ENCODE peak calls at places on chromosome 1, in six cellular contexts. One of them, this sample, is unnamed.

GRCh38 chr1:34899471-34899870 is 30.0 kb downstream of the DLGAP3 start:
- DNase-seq in upper lobe of left lung: no peak
- DNase-seq in cardiac muscle cell: no peak
- DNase-seq in tibial nerve: no peak
- DNase-seq in mesendoderm: no peak
- DNase-seq in brain microvascular endothelial cell: no peak
- DNase-seq in this sample: no peak

GRCh38 chr1:165527251-165527650 is 16.5 kb upstream of the LRRC52 start:
- DNase-seq in upper lobe of left lung: no peak
- DNase-seq in cardiac muscle cell: no peak
- DNase-seq in tibial nerve: no peak
- DNase-seq in mesendoderm: no peak
- DNase-seq in brain microvascular endothelial cell: no peak
- DNase-seq in this sample: no peak

GRCh38 chr1:204819495-204819894 is 51.2 kb upstream of the NFASC start:
- DNase-seq in upper lobe of left lung: no peak
- DNase-seq in cardiac muscle cell: no peak
- DNase-seq in tibial nerve: no peak
- DNase-seq in mesendoderm: no peak
- DNase-seq in brain microvascular endothelial cell: no peak
- DNase-seq in this sample: no peak

GRCh38 chr1:234371414-234371813 is 1.8 kb upstream of the COA6 start:
- DNase-seq in upper lobe of left lung: no peak
- DNase-seq in cardiac muscle cell: no peak
- DNase-seq in tibial nerve: no peak
- DNase-seq in mesendoderm: no peak
- DNase-seq in brain microvascular endothelial cell: no peak
- DNase-seq in this sample: no peak

GRCh38 chr1:183038913-183039312 is 15.7 kb downstream of the LAMC1 start:
- DNase-seq in upper lobe of left lung: no peak
- DNase-seq in cardiac muscle cell: no peak
- DNase-seq in tibial nerve: no peak
- DNase-seq in mesendoderm: no peak
- DNase-seq in brain microvascular endothelial cell: no peak
- DNase-seq in this sample: no peak

GRCh38 chr1:99737016-99737415 is 29.4 kb downstream of the FRRS1 start:
- DNase-seq in upper lobe of left lung: no peak
- DNase-seq in cardiac muscle cell: peak
- DNase-seq in tibial nerve: no peak
- DNase-seq in mesendoderm: peak
- DNase-seq in brain microvascular endothelial cell: peak
- DNase-seq in this sample: peak

GRCh38 chr1:20896824-20897223 is 109.7 kb upstream of the HP1BP3 start:
- DNase-seq in upper lobe of left lung: no peak
- DNase-seq in cardiac muscle cell: peak
- DNase-seq in tibial nerve: no peak
- DNase-seq in mesendoderm: no peak
- DNase-seq in brain microvascular endothelial cell: peak
- DNase-seq in this sample: no peak

GRCh38 chr1:63731117-63732043 is 42.4 kb upstream of the ROR1 start:
- DNase-seq in upper lobe of left lung: no peak
- DNase-seq in cardiac muscle cell: peak
- DNase-seq in tibial nerve: peak
- DNase-seq in mesendoderm: peak
- DNase-seq in brain microvascular endothelial cell: peak
- DNase-seq in this sample: peak

GRCh38 chr1:61162513-61163274 is 80.3 kb downstream of the NFIA start:
- DNase-seq in upper lobe of left lung: no peak
- DNase-seq in cardiac muscle cell: no peak
- DNase-seq in tibial nerve: no peak
- DNase-seq in mesendoderm: peak
- DNase-seq in brain microvascular endothelial cell: no peak
- DNase-seq in this sample: peak

GRCh38 chr1:14733779-14734140 is 135.3 kb downstream of the KAZN start:
- DNase-seq in upper lobe of left lung: no peak
- DNase-seq in cardiac muscle cell: no peak
- DNase-seq in tibial nerve: no peak
- DNase-seq in mesendoderm: no peak
- DNase-seq in brain microvascular endothelial cell: no peak
- DNase-seq in this sample: no peak

GRCh38 chr1:43171312-43171875 is 696 bp downstream of the EBNA1BP2 start:
- DNase-seq in upper lobe of left lung: no peak
- DNase-seq in cardiac muscle cell: peak
- DNase-seq in tibial nerve: no peak
- DNase-seq in mesendoderm: peak
- DNase-seq in brain microvascular endothelial cell: no peak
- DNase-seq in this sample: no peak

GRCh38 chr1:11311816-11312755 is 39.1 kb downstream of the UBIAD1 start:
- DNase-seq in upper lobe of left lung: no peak
- DNase-seq in cardiac muscle cell: no peak
- DNase-seq in tibial nerve: no peak
- DNase-seq in mesendoderm: peak
- DNase-seq in brain microvascular endothelial cell: no peak
- DNase-seq in this sample: no peak

GRCh38 chr1:15826810-15827507 is 19.5 kb upstream of the UQCRHL start:
- DNase-seq in upper lobe of left lung: no peak
- DNase-seq in cardiac muscle cell: no peak
- DNase-seq in tibial nerve: no peak
- DNase-seq in mesendoderm: no peak
- DNase-seq in brain microvascular endothelial cell: no peak
- DNase-seq in this sample: no peak
- H3K4me3 ChIP-seq in upper lobe of left lung: no peak
- H3K4me3 ChIP-seq in cardiac muscle cell: no peak
- H3K4me3 ChIP-seq in tibial nerve: no peak
- H3K4me3 ChIP-seq in mesendoderm: no peak
- H3K4me3 ChIP-seq in brain microvascular endothelial cell: no peak
- H3K4me3 ChIP-seq in this sample: no peak

GRCh38 chr1:32220746-32221580 is 1.2 kb downstream of the TMEM234 start:
- DNase-seq in upper lobe of left lung: no peak
- DNase-seq in cardiac muscle cell: no peak
- DNase-seq in tibial nerve: no peak
- DNase-seq in mesendoderm: no peak
- DNase-seq in brain microvascular endothelial cell: no peak
- DNase-seq in this sample: no peak
- H3K27ac ChIP-seq in upper lobe of left lung: peak
- H3K27ac ChIP-seq in cardiac muscle cell: no peak
- H3K27ac ChIP-seq in tibial nerve: no peak
- H3K27ac ChIP-seq in mesendoderm: no peak
- H3K27ac ChIP-seq in brain microvascular endothelial cell: no peak
- H3K27ac ChIP-seq in this sample: peak

DNA sequence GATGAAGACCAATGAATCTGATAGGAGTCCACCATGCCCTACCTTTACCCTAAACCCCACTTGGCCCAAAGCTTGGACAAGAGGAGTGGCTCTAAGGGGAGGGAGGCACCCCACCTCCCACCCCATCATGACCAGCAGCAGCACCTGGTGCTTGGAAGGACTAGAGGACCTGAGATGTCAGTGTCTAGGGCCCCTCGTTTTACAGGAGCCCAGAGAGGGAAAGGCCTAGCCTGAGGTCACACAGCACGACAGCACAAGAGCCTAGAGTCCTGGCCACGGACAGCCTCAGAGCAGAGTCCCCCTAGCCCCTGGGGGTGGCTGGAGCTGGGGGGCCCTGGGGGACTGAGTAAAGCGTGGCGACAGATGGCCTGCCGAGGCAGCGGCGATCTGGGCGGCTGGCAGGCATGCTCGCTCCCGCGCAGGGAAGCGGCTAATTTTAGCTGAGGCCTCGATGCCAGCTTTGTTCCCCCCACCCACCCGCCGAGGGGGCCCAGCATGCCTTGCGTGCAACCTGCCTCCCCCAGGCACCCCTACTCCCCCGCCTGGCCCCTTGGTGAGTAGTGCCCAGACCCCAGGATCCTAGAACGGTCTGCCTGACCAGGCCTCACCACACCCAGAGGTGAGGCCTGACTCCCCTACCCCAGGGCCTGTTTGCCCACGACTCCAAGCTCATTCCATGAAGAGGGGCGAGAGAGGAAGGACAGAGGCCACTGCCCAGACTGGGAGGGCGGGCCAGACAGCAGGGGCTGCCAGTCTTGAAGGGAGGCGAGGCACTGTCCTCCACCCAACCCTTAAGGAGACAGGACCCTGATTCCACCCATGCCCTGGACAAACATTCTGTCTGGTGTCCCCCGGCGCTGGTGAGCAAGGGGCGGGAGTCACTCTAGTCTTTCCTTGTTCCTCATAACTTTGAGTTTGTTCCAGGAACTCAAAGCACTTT is 39.0 kb downstream of the AHDC1 start:
- DNase-seq in upper lobe of left lung: no peak
- DNase-seq in cardiac muscle cell: no peak
- DNase-seq in tibial nerve: no peak
- DNase-seq in mesendoderm: no peak
- DNase-seq in brain microvascular endothelial cell: no peak
- DNase-seq in this sample: no peak
- H3K4me3 ChIP-seq in upper lobe of left lung: no peak
- H3K4me3 ChIP-seq in cardiac muscle cell: no peak
- H3K4me3 ChIP-seq in tibial nerve: no peak
- H3K4me3 ChIP-seq in mesendoderm: no peak
- H3K4me3 ChIP-seq in brain microvascular endothelial cell: no peak
- H3K4me3 ChIP-seq in this sample: no peak

GRCh38 chr1:185598326-185598725 is 135.9 kb upstream of the HMCN1 start:
- DNase-seq in upper lobe of left lung: no peak
- DNase-seq in cardiac muscle cell: no peak
- DNase-seq in tibial nerve: no peak
- DNase-seq in mesendoderm: no peak
- DNase-seq in brain microvascular endothelial cell: no peak
- DNase-seq in this sample: no peak
- H3K27ac ChIP-seq in upper lobe of left lung: no peak
- H3K27ac ChIP-seq in cardiac muscle cell: no peak
- H3K27ac ChIP-seq in tibial nerve: no peak
- H3K27ac ChIP-seq in mesendoderm: no peak
- H3K27ac ChIP-seq in brain microvascular endothelial cell: no peak
- H3K27ac ChIP-seq in this sample: no peak

DNA sequence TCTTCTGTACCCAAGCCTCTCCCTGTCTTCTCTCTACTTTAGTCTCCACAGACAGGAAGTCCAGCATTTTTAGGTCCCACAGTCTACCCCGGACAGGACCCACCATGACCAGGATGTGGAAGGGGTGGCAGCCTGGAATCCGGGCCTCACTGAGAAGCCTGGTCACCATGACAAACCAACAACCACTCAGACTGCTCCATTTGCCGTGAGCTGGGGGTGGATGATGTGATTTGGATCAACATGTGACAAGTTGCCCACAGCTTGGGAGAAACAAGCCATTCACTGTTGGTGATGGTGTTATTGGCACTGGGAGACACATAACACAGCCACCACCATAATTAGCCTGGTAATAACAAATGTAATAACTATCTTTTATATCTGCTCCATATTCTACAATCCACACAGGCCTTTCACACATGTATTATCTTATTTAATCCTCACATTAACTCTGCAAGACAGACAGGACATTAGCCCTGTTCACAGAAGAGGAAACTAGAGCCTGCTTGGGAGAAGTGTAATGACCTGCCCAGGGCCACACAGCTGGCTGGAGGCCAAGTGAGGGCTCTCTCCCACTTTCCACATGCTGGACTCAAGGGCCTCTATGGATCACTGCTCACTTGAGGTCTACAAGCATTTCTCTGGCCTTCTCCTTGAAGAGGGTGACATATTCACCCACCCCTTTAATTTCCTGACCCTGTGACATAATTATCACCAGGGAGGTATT is 22.9 kb downstream of the MEF2D start:
- DNase-seq in upper lobe of left lung: no peak
- DNase-seq in cardiac muscle cell: no peak
- DNase-seq in tibial nerve: no peak
- DNase-seq in mesendoderm: no peak
- DNase-seq in brain microvascular endothelial cell: no peak
- DNase-seq in this sample: no peak
- H3K4me3 ChIP-seq in upper lobe of left lung: no peak
- H3K4me3 ChIP-seq in cardiac muscle cell: no peak
- H3K4me3 ChIP-seq in tibial nerve: no peak
- H3K4me3 ChIP-seq in mesendoderm: no peak
- H3K4me3 ChIP-seq in brain microvascular endothelial cell: no peak
- H3K4me3 ChIP-seq in this sample: no peak

GRCh38 chr1:228830185-228830953 is 95.1 kb downstream of the RHOU start:
- DNase-seq in upper lobe of left lung: peak
- DNase-seq in cardiac muscle cell: no peak
- DNase-seq in tibial nerve: no peak
- DNase-seq in mesendoderm: no peak
- DNase-seq in brain microvascular endothelial cell: no peak
- DNase-seq in this sample: no peak
- H3K27ac ChIP-seq in upper lobe of left lung: peak
- H3K27ac ChIP-seq in cardiac muscle cell: no peak
- H3K27ac ChIP-seq in tibial nerve: no peak
- H3K27ac ChIP-seq in mesendoderm: no peak
- H3K27ac ChIP-seq in brain microvascular endothelial cell: no peak
- H3K27ac ChIP-seq in this sample: no peak

DNA sequence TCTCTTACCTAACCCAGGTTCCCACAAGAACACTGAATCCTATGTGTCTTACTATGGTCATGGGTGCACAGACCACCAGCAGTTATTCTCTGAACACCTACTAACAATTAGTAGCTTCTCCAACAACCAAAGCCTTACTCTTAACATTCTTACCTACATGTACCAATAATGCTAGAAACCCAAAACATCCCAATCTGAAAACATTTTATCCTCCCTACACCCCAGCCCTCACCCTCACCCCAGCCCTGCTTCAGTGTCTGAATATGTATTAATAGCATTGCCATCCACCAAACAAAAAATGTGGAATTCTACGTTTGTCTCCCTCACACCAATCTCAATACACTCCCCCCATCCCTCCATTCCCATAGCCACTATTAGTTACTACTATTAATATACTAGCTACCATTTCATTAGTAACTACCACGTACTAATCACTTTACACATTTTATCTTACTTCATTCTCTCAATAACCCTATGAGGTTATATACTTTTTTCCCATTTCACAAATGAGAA is 2.6 kb downstream of the TRIM33 start:
- DNase-seq in upper lobe of left lung: no peak
- DNase-seq in cardiac muscle cell: no peak
- DNase-seq in tibial nerve: no peak
- DNase-seq in mesendoderm: no peak
- DNase-seq in brain microvascular endothelial cell: no peak
- DNase-seq in this sample: no peak
- H3K4me3 ChIP-seq in upper lobe of left lung: no peak
- H3K4me3 ChIP-seq in cardiac muscle cell: peak
- H3K4me3 ChIP-seq in tibial nerve: no peak
- H3K4me3 ChIP-seq in mesendoderm: no peak
- H3K4me3 ChIP-seq in brain microvascular endothelial cell: no peak
- H3K4me3 ChIP-seq in this sample: peak